ENCODE peak calls at places on chromosome 10, in seven cellular contexts. Y is hepatocyte, Q is prostate gland, I is GM23338, O is AG04450, G is IMR-90, V is heart right ventricle. D is an unnamed sample.

GRCh38 chr10:101341438-101341837 is 12.5 kb upstream of the BTRC start:
- DNase-seq in O (no peak), G (no peak), Y (no peak), Q (no peak), V (no peak), I (no peak), D (no peak)

GRCh38 chr10:34760606-34761005 is 54.5 kb downstream of the PARD3 start:
- DNase-seq in I (no peak), O (no peak), V (no peak), Q (no peak), Y (no peak), G (peak), D (no peak)

GRCh38 chr10:15419279-15419874 is 48.3 kb upstream of the FAM171A1 start:
- DNase-seq in I (peak), V (no peak), Y (peak), O (peak), G (peak), Q (no peak), D (no peak)

GRCh38 chr10:69241575-69241974 is 21.4 kb downstream of the HKDC1 start:
- DNase-seq in G (no peak), I (no peak), V (no peak), O (no peak), Q (no peak), Y (no peak), D (no peak)

GRCh38 chr10:29994833-29995232 is 64.6 kb downstream of the JCAD start:
- DNase-seq in V (no peak), G (no peak), I (no peak), O (no peak), Y (no peak), Q (no peak), D (no peak)

GRCh38 chr10:31761156-31761555 is 167.5 kb downstream of the ARHGAP12 start:
- DNase-seq in Q (no peak), I (no peak), G (no peak), O (no peak), V (no peak), Y (peak), D (no peak)

GRCh38 chr10:18298256-18298655 is 158.0 kb downstream of the CACNB2 start:
- DNase-seq in Q (no peak), G (no peak), Y (no peak), V (no peak), O (no peak), I (no peak), D (no peak)

GRCh38 chr10:44422631-44423030 is 37.7 kb upstream of the CXCL12 start:
- DNase-seq in V (no peak), Q (no peak), G (no peak), O (no peak), I (no peak), Y (no peak), D (no peak)

GRCh38 chr10:69968830-69969229 is 83.8 kb upstream of the MACROH2A2 start:
- DNase-seq in Q (no peak), Y (peak), V (no peak), G (peak), O (no peak), I (peak), D (no peak)

GRCh38 chr10:31648966-31649365 is 279.7 kb downstream of the ARHGAP12 start:
- DNase-seq in I (no peak), V (no peak), Q (no peak), Y (no peak), G (no peak), O (no peak), D (no peak)

GRCh38 chr10:131790021-131790420 is 110.8 kb upstream of the PPP2R2D start:
- DNase-seq in O (no peak), Q (no peak), V (no peak), I (no peak), G (no peak), Y (no peak), D (no peak)

GRCh38 chr10:99984201-99984600 is 25.5 kb downstream of the DNMBP start:
- DNase-seq in I (no peak), Y (peak), V (no peak), O (no peak), G (peak), Q (no peak), D (no peak)

GRCh38 chr10:99981581-99982199 is 28.1 kb downstream of the DNMBP start:
- DNase-seq in O (no peak), Q (no peak), I (no peak), G (no peak), Y (no peak), V (no peak), D (no peak)

GRCh38 chr10:99982728-99983127 is 27.0 kb downstream of the DNMBP start:
- DNase-seq in Y (no peak), V (no peak), I (no peak), G (no peak), Q (no peak), O (no peak), D (no peak)

GRCh38 chr10:99983280-99983988 is 26.3 kb downstream of the DNMBP start:
- DNase-seq in V (peak), I (no peak), G (peak), Y (peak), O (no peak), Q (no peak), D (no peak)

GRCh38 chr10:99984635-99985034 is 25.1 kb downstream of the DNMBP start:
- DNase-seq in Q (no peak), Y (no peak), I (no peak), G (no peak), V (no peak), O (no peak), D (no peak)
- H3K27ac ChIP-seq in Q (no peak), Y (peak), I (no peak), G (peak), V (peak), O (no peak), D (no peak)

DNA sequence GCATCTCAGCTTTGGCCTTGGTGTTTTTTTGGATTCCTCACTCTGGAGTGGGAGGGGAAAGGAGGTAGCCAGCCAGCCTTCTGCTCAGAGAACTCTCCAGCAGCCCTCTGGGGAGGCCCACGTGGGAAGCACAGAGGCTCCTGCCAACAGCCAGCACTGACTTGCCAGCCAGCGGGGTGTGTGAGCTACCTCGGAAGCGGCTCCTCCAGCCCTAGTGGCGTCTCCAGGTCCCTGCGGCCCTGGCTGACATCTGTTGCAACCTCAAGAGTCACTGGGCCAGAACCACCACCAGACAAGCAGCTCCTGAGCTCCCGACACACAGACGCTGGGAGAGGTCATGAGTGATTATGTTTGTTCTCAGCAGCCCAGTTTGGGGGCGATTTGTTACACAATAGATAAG is 180.2 kb upstream of the FZD8 start:
- DNase-seq in G (peak), Q (peak), I (peak), V (peak), O (no peak), Y (peak), D (peak)
- TF ChIP-seq CTCF in G (peak), Q (peak), I (peak), V (no peak), O (peak), Y (peak), D (peak)

GRCh38 chr10:119642556-119643111 is 8.5 kb upstream of the BAG3 start:
- DNase-seq in G (no peak), I (no peak), Y (no peak), O (no peak), Q (no peak), V (no peak), D (no peak)
- H3K27ac ChIP-seq in G (no peak), I (no peak), Y (no peak), O (no peak), Q (no peak), V (no peak), D (no peak)

DNA sequence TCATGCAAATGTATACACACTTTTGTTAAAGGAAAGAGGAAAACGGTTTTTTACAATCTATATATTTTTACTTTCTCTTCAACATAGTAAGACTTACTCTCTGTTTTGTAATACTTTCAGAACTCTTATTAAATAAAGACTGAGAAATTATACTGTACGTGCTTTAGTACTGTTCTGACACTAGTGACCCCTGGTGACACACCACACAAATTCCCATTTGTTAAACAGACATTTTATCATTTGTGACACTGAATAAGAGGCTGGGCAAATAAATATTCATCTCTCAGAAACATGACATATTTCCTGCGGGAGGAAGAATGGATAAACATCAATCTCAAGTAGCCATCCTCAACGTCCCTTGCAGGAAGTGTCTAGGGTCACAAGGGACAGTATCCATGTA is 68.9 kb upstream of the ZNF33B start:
- DNase-seq in Q (no peak), V (no peak), Y (no peak), O (no peak), G (no peak), I (no peak), D (no peak)
- TF ChIP-seq CTCF in Q (no peak), V (no peak), Y (peak), O (no peak), G (no peak), I (no peak), D (no peak)

GRCh38 chr10:117539903-117540639 is 2.5 kb upstream of the EMX2 start:
- DNase-seq in O (no peak), I (no peak), V (no peak), Y (no peak), Q (no peak), G (no peak), D (no peak)
- H3K27ac ChIP-seq in O (no peak), I (no peak), V (no peak), Y (no peak), Q (no peak), G (no peak), D (no peak)

DNA sequence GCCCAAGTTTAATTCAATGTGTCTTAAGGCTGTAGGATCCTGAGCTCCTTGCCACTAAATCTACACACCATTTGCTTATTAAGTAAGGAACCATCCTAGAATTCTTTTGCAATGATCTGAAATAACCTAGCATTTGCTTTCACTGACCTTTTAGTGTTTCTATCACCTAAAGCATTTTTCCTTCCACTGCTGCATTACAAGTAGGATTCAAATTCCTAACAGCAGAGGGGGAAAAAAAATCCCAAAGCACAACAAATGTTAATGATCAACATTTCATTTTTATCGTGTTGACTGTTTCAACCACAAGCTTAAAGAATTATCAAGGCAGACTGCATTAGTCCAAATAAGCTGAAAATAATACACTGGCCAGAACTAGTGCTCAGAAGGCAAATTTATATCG is 174.7 kb upstream of the TCF7L2 start:
- DNase-seq in I (no peak), Y (no peak), V (no peak), G (peak), Q (no peak), O (no peak), D (no peak)
- TF ChIP-seq CTCF in I (no peak), Y (peak), V (no peak), G (peak), Q (peak), O (peak), D (no peak)

D was measured in upper lobe of right lung.